ENCODE peak calls at places on chromosome 15, in five cellular contexts. One of them, this sample, is unnamed. For H3K4me1 and H3K9me3, the result is how much of the 10 kb centered on the place peaks cover.

GRCh38 chr15:70569718-70570231 is 193.6 kb downstream of the UACA start:
- DNase-seq in right lobe of liver: no peak
- DNase-seq in SJCRH30: no peak
- DNase-seq in upper lobe of right lung: no peak
- DNase-seq in HepG2: peak
- DNase-seq in this sample: no peak

GRCh38 chr15:52289629-52290081 is 5.9 kb downstream of the MYO5C start:
- DNase-seq in right lobe of liver: no peak
- DNase-seq in SJCRH30: no peak
- DNase-seq in upper lobe of right lung: no peak
- DNase-seq in HepG2: no peak
- DNase-seq in this sample: no peak

GRCh38 chr15:100031665-100032357 is 298.6 kb upstream of the LYSMD4 start:
- DNase-seq in right lobe of liver: no peak
- DNase-seq in SJCRH30: no peak
- DNase-seq in upper lobe of right lung: no peak
- DNase-seq in HepG2: no peak
- DNase-seq in this sample: no peak

GRCh38 chr15:38378162-38378560 is 75.8 kb upstream of the FAM98B start:
- DNase-seq in right lobe of liver: peak
- DNase-seq in SJCRH30: no peak
- DNase-seq in upper lobe of right lung: peak
- DNase-seq in HepG2: no peak
- DNase-seq in this sample: peak

GRCh38 chr15:48170981-48171380 is 7.1 kb downstream of the MYEF2 start:
- DNase-seq in right lobe of liver: no peak
- DNase-seq in SJCRH30: no peak
- DNase-seq in upper lobe of right lung: no peak
- DNase-seq in HepG2: peak
- DNase-seq in this sample: no peak

GRCh38 chr15:69193948-69194827 is 33.8 kb downstream of the GLCE start:
- DNase-seq in right lobe of liver: no peak
- DNase-seq in SJCRH30: no peak
- DNase-seq in upper lobe of right lung: no peak
- DNase-seq in HepG2: no peak
- DNase-seq in this sample: no peak

GRCh38 chr15:101657171-101657570 is 5.0 kb upstream of the TM2D3 start:
- DNase-seq in right lobe of liver: no peak
- DNase-seq in SJCRH30: no peak
- DNase-seq in upper lobe of right lung: no peak
- DNase-seq in HepG2: no peak
- DNase-seq in this sample: no peak

GRCh38 chr15:57329582-57330367 is 46.5 kb upstream of the CGNL1 start:
- DNase-seq in right lobe of liver: no peak
- DNase-seq in SJCRH30: no peak
- DNase-seq in upper lobe of right lung: no peak
- DNase-seq in HepG2: no peak
- DNase-seq in this sample: no peak

GRCh38 chr15:66211670-66212455 is 41.7 kb downstream of the MEGF11 start:
- DNase-seq in right lobe of liver: no peak
- DNase-seq in SJCRH30: no peak
- DNase-seq in upper lobe of right lung: peak
- DNase-seq in HepG2: no peak
- DNase-seq in this sample: no peak

GRCh38 chr15:44729394-44729913 is 6.9 kb upstream of the TRIM69 start:
- DNase-seq in right lobe of liver: peak
- DNase-seq in SJCRH30: no peak
- DNase-seq in upper lobe of right lung: peak
- DNase-seq in HepG2: no peak
- DNase-seq in this sample: peak

GRCh38 chr15:95152741-95153140 is 921.4 kb downstream of the MCTP2 start:
- DNase-seq in right lobe of liver: no peak
- DNase-seq in SJCRH30: no peak
- DNase-seq in upper lobe of right lung: no peak
- DNase-seq in HepG2: no peak
- DNase-seq in this sample: no peak

GRCh38 chr15:82602195-82602594 is 45.0 kb downstream of the CPEB1 start:
- DNase-seq in right lobe of liver: no peak
- DNase-seq in SJCRH30: no peak
- DNase-seq in upper lobe of right lung: no peak
- DNase-seq in HepG2: no peak
- DNase-seq in this sample: no peak
- H3K4me1 ChIP-seq in right lobe of liver: under half
- H3K4me1 ChIP-seq in SJCRH30: under half
- H3K4me1 ChIP-seq in upper lobe of right lung: under half
- H3K4me1 ChIP-seq in HepG2: under half
- H3K4me1 ChIP-seq in this sample: under half

DNA sequence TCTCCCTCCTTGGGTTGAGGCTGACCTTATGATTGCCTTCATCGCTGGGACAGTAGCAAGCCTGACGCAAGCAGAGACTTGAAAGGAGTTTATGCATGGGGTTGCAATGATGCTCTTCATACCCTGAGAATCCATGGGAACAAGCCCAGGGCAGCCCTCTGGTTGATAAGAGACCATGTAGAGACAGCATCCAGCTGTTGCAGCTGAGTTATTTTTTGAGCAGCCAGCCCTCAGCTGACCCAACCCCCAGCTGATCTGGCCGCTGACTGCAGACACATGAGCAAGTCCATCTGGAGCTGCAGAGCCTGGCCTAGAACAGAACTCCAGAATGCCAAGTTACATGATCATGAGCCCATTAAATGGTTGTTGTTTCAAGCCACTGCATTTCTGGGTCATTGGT is 60.6 kb upstream of the ARNT2 start:
- DNase-seq in right lobe of liver: no peak
- DNase-seq in SJCRH30: no peak
- DNase-seq in upper lobe of right lung: peak
- DNase-seq in HepG2: no peak
- DNase-seq in this sample: no peak
- H3K9me3 ChIP-seq in right lobe of liver: under half
- H3K9me3 ChIP-seq in SJCRH30: under half
- H3K9me3 ChIP-seq in upper lobe of right lung: under half
- H3K9me3 ChIP-seq in HepG2: under half
- H3K9me3 ChIP-seq in this sample: under half

DNA sequence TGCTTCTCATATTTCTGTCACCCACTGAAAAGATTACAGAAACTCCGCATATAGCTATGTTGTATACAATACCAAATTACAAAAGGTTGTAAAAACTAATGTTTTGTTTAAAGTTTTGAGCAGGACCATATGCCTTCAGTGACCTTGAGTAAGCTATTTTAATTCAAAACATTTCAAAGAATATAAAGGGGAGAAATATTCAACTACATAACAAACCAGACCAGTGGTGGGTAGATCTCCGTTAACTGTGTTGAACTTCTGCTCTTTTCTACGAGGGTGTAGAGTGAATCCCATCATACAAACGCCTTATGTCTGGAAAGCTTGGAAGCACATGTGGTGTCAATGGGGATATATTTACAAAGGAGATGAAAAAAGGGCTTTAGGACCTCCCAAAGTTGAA is 68.4 kb upstream of the NR2F2 start:
- DNase-seq in right lobe of liver: no peak
- DNase-seq in SJCRH30: no peak
- DNase-seq in upper lobe of right lung: no peak
- DNase-seq in HepG2: peak
- DNase-seq in this sample: no peak
- H3K4me1 ChIP-seq in right lobe of liver: under half
- H3K4me1 ChIP-seq in SJCRH30: under half
- H3K4me1 ChIP-seq in upper lobe of right lung: under half
- H3K4me1 ChIP-seq in HepG2: half or more
- H3K4me1 ChIP-seq in this sample: under half

GRCh38 chr15:71823801-71824200 is 13.4 kb downstream of the NR2E3 start:
- DNase-seq in right lobe of liver: no peak
- DNase-seq in SJCRH30: peak
- DNase-seq in upper lobe of right lung: no peak
- DNase-seq in HepG2: no peak
- DNase-seq in this sample: no peak
- H3K9me3 ChIP-seq in right lobe of liver: under half
- H3K9me3 ChIP-seq in SJCRH30: under half
- H3K9me3 ChIP-seq in upper lobe of right lung: under half
- H3K9me3 ChIP-seq in HepG2: under half
- H3K9me3 ChIP-seq in this sample: under half

GRCh38 chr15:31341036-31341435 is 14.4 kb downstream of the KLF13 start:
- DNase-seq in right lobe of liver: no peak
- DNase-seq in SJCRH30: no peak
- DNase-seq in upper lobe of right lung: peak
- DNase-seq in HepG2: no peak
- DNase-seq in this sample: no peak

GRCh38 chr15:31339558-31339895 is 12.9 kb downstream of the KLF13 start:
- DNase-seq in right lobe of liver: no peak
- DNase-seq in SJCRH30: no peak
- DNase-seq in upper lobe of right lung: no peak
- DNase-seq in HepG2: no peak
- DNase-seq in this sample: peak

GRCh38 chr15:31341501-31342195 is 15.0 kb downstream of the KLF13 start:
- DNase-seq in right lobe of liver: no peak
- DNase-seq in SJCRH30: no peak
- DNase-seq in upper lobe of right lung: peak
- DNase-seq in HepG2: no peak
- DNase-seq in this sample: no peak

GRCh38 chr15:31340047-31340446 is 13.4 kb downstream of the KLF13 start:
- DNase-seq in right lobe of liver: no peak
- DNase-seq in SJCRH30: no peak
- DNase-seq in upper lobe of right lung: peak
- DNase-seq in HepG2: no peak
- DNase-seq in this sample: no peak

GRCh38 chr15:31340591-31340990 is 14.0 kb downstream of the KLF13 start:
- DNase-seq in right lobe of liver: no peak
- DNase-seq in SJCRH30: no peak
- DNase-seq in upper lobe of right lung: peak
- DNase-seq in HepG2: no peak
- DNase-seq in this sample: no peak
- H3K4me1 ChIP-seq in right lobe of liver: under half
- H3K4me1 ChIP-seq in SJCRH30: under half
- H3K4me1 ChIP-seq in upper lobe of right lung: half or more
- H3K4me1 ChIP-seq in HepG2: half or more
- H3K4me1 ChIP-seq in this sample: under half

DNA sequence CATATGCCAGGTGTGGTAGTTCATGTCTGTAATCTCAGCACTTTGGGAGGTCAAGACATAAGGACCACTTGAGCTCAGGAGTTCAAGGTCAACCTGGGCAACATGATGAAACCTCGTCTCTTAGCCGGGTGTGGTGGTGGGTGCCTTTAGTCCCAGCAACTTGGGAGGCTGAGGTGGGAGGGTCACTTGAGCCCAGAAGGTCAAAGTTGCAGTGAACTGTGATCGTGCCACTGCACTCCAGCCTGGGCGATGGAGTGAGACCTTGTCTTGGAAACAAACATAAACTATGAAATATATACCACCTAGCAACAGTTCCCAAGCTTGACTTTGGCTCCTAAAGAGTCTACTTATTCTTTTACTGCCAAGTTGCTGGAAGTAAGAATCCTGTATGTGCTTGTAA is 30.9 kb downstream of the UBE3A start:
- DNase-seq in right lobe of liver: no peak
- DNase-seq in SJCRH30: no peak
- DNase-seq in upper lobe of right lung: no peak
- DNase-seq in HepG2: no peak
- DNase-seq in this sample: no peak
- H3K9me3 ChIP-seq in right lobe of liver: under half
- H3K9me3 ChIP-seq in SJCRH30: under half
- H3K9me3 ChIP-seq in upper lobe of right lung: under half
- H3K9me3 ChIP-seq in HepG2: under half
- H3K9me3 ChIP-seq in this sample: under half

DNA sequence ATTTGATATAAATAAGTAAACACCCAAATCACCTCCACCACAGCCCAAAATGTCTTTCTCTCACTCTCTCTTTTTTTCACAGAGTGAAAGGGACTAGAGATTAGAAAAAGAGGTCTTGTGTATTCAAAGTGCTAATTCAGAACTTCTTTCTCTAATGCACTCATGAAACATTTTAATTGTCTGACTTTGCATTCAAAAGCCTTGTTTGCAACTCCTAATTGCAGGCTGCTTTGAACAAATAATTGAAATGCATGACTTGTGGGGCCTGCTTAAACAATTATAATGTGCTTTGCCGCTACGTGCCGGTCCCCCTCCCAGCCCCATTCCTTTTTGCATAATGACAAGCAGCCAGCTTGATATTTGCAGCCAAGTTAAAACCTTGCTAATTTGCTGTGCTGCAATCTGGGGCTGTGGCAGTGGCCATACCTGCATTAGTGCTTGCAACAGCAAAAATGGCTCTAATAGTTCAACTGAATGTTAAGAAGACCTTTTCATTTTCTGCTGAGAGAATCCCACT is 114.5 kb downstream of the FOXB1 start:
- DNase-seq in right lobe of liver: no peak
- DNase-seq in SJCRH30: no peak
- DNase-seq in upper lobe of right lung: no peak
- DNase-seq in HepG2: no peak
- DNase-seq in this sample: no peak
- H3K4me1 ChIP-seq in right lobe of liver: under half
- H3K4me1 ChIP-seq in SJCRH30: under half
- H3K4me1 ChIP-seq in upper lobe of right lung: under half
- H3K4me1 ChIP-seq in HepG2: under half
- H3K4me1 ChIP-seq in this sample: under half

DNA sequence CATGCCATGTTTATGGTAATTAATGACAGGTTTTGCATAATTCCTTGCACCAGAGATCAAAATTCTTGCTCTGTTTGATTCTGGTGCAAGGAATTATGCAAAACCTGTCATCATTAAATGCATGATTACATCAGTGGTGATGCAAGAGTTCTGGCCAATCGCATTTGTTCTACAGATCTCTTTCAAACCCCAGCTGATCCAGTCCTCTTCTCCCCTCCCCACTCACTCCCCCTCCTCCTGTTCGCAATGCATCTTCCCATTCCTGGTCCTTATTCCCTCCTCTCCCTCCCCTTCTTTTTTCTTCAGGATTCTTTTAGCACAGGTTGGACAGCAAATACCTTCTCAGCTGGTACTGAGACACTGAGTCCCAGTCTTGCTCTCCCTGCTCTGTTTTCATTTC is 82.1 kb downstream of the GABRB3 start:
- DNase-seq in right lobe of liver: no peak
- DNase-seq in SJCRH30: no peak
- DNase-seq in upper lobe of right lung: no peak
- DNase-seq in HepG2: no peak
- DNase-seq in this sample: no peak
- H3K9me3 ChIP-seq in right lobe of liver: under half
- H3K9me3 ChIP-seq in SJCRH30: under half
- H3K9me3 ChIP-seq in upper lobe of right lung: under half
- H3K9me3 ChIP-seq in HepG2: half or more
- H3K9me3 ChIP-seq in this sample: under half

This sample was measured in pancreas.